ENCODE peak calls at places on chromosomes 7 and 10, in six cellular contexts. L, M, D, B, N and Q are unnamed samples. For H3K4me1, the result is how much of the 10 kb centered on the place peaks cover.

GRCh38 chr10:62726142-62726541 is 78.4 kb upstream of the ADO start:
- DNase-seq in B (no peak), D (no peak), M (no peak), L (no peak), N (no peak), Q (no peak)

GRCh38 chr10:125101581-125101980 is 58.8 kb downstream of the CTBP2 start:
- DNase-seq in M (peak), N (no peak), B (no peak), D (no peak), L (no peak), Q (no peak)

GRCh38 chr10:99292159-99292558 is 37.0 kb upstream of the CNNM1 start:
- DNase-seq in D (peak), N (no peak), L (peak), B (no peak), M (no peak), Q (no peak)

GRCh38 chr10:93873427-93874115 is 20.2 kb upstream of the SLC35G1 start:
- DNase-seq in L (peak), D (peak), M (no peak), B (no peak), N (no peak), Q (no peak)

GRCh38 chr10:3438608-3439007 is 266.0 kb upstream of the PITRM1 start:
- DNase-seq in L (no peak), B (no peak), N (no peak), D (no peak), M (no peak), Q (no peak)

GRCh38 chr10:6973904-6974303 is 393.8 kb upstream of the PRKCQ start:
- DNase-seq in B (no peak), N (peak), L (no peak), D (no peak), M (no peak), Q (no peak)

GRCh38 chr7:2893411-2893861 is 49.3 kb upstream of the GNA12 start:
- DNase-seq in L (no peak), D (no peak), B (no peak), M (no peak), N (peak), Q (no peak)

GRCh38 chr10:109183366-109183765 is 739.9 kb downstream of the XPNPEP1 start:
- DNase-seq in M (no peak), L (no peak), B (no peak), D (no peak), N (no peak), Q (no peak)

GRCh38 chr10:43133196-43133808 is 4.9 kb upstream of the CSGALNACT2 start:
- DNase-seq in L (no peak), M (no peak), B (no peak), D (no peak), N (no peak), Q (peak)

GRCh38 chr10:43131256-43131655 is 7.0 kb upstream of the CSGALNACT2 start:
- DNase-seq in M (no peak), D (no peak), L (no peak), B (no peak), N (no peak), Q (peak)

GRCh38 chr10:43131906-43132305 is 6.3 kb upstream of the CSGALNACT2 start:
- DNase-seq in D (no peak), M (no peak), L (no peak), B (no peak), N (no peak), Q (peak)

GRCh38 chr10:43134126-43134905 is 3.9 kb upstream of the CSGALNACT2 start:
- DNase-seq in M (no peak), B (no peak), D (no peak), N (no peak), L (no peak), Q (no peak)

DNA sequence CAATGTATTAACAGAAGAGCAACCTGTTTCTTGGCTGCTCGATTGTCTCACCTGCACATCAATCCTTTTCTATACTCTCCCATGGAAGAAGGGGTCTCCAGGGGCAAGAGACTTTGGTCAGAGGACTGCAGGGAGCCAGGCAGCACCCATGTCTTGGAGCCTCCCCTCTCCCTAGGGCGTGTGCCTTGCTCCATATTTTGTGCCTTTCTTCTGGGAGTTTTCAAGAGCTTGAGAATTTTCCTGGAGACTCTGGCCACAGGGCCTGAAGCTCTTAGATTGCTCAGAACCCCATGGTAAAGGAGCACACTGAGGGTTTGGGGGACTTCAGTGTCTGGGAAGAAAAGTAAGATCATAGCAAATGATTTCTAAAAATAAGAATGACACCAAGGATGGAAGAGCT is 5.4 kb upstream of the CSGALNACT2 start:
- DNase-seq in D (no peak), B (no peak), N (no peak), L (no peak), M (no peak), Q (peak)
- H3K4me1 ChIP-seq in D (under half), B (under half), N (under half), L (under half), M (under half), Q (under half)

GRCh38 chr7:87060288-87060537 is 759 bp upstream of the ELAPOR2 start:
- DNase-seq in L (no peak), M (no peak), N (no peak), B (no peak), D (no peak), Q (no peak)

GRCh38 chr7:87057210-87057609 is 2.2 kb downstream of the ELAPOR2 start:
- DNase-seq in M (no peak), D (no peak), B (no peak), N (no peak), L (no peak), Q (no peak)

GRCh38 chr7:87056346-87056745 is 3.1 kb downstream of the ELAPOR2 start:
- DNase-seq in D (no peak), B (no peak), M (no peak), L (no peak), N (no peak), Q (no peak)

GRCh38 chr7:87058739-87059524 is 522 bp downstream of the ELAPOR2 start:
- DNase-seq in M (no peak), L (peak), D (peak), B (peak), N (peak), Q (peak)

DNA sequence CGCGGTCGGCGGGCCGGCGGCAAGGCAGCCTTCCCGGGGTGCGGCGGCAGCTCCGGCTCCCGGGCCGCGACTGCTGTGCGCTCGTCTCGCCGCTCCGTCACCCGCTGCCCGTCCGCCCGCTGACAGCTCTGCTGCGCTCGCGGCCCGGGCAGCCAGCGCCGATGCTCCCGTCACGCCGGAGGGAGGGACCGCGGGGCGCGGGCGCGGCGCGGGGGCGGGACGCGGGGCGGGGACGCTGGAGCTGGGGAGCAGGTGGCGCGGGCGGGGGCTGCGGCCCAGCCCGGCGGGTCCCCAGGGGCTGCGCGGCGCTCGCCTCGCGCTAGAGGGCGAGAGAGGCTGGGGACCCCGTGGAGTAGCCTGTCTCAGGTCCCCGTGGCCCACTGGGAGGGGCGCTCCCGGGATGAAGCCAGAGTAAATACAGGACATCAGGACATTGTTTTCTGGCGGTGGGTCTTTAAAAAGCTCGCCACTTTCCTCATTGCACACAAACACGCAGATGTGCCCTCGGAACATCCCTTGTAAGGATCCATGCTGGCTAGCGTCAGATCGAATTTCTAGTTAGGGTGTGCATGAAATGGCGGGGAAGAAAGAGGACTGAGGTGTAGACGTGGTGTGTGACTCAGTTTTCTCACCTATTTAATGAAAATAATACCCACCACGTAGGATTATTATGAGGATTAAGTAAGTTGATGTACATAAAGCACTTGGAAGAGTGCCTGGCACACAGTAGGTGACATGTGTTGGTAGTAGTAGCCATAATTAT is at the start of gene ELAPOR2:
- DNase-seq in B (peak), N (peak), M (peak), L (peak), D (peak), Q (peak)
- TF ChIP-seq CTCF in B (peak), N (peak), M (peak), L (peak), D (peak), Q (peak)

DNA sequence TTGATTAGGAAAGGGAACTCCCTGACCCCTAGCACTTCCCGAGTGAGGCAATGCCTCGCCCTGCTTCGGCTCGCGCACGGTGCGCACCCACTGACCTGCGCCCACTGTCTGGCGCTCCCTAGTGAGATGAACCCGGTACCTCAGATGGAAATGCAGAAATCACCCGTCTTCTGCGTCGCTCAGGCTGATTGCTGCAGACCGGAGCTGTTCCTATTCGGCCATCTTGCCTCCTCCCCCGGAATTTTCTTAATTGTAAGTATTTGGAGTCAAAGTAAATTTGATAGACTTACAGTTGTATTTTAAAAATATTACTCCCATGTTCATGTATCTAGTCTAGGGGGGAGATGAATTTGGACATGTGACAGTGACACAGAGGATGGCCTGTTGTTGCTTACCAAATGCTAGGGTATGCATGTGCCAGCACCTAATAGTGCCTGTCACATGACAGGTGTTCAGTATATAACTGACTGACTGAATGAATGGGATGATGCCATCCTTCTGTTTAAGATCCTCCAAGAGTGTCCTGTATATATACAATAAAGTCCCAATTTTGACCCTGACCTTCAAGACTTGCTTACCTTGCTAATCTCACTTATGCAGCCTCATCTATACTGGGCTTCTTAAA is 42.0 kb upstream of the ICA1 start:
- DNase-seq in L (no peak), M (no peak), N (no peak), B (no peak), D (no peak), Q (peak)
- H3K4me3 ChIP-seq in L (no peak), M (no peak), N (no peak), B (no peak), D (no peak), Q (peak)

GRCh38 chr7:29857654-29858053 is 51.3 kb downstream of the WIPF3 start:
- DNase-seq in N (no peak), B (no peak), D (no peak), L (no peak), M (no peak), Q (no peak)

GRCh38 chr7:29854257-29854938 is 48.1 kb downstream of the WIPF3 start:
- DNase-seq in D (peak), M (no peak), L (peak), B (no peak), N (no peak), Q (peak)

GRCh38 chr7:29858080-29858951 is 52.0 kb downstream of the WIPF3 start:
- DNase-seq in M (no peak), L (no peak), D (no peak), B (no peak), N (no peak), Q (no peak)

GRCh38 chr7:29859491-29860180 is 53.3 kb downstream of the WIPF3 start:
- DNase-seq in B (peak), D (no peak), N (no peak), M (no peak), L (peak), Q (no peak)

GRCh38 chr7:29859089-29859488 is 52.8 kb downstream of the WIPF3 start:
- DNase-seq in L (no peak), B (no peak), M (no peak), N (no peak), D (no peak), Q (no peak)
- H3K4me1 ChIP-seq in L (under half), B (under half), M (under half), N (under half), D (under half), Q (under half)

GRCh38 chr10:22805304-22805703 is 90.9 kb upstream of the PIP4K2A start:
- DNase-seq in L (peak), B (no peak), D (peak), M (no peak), N (no peak), Q (no peak)
- TF ChIP-seq CTCF in L (peak), B (peak), D (peak), M (no peak), N (no peak), Q (no peak)

GRCh38 chr10:91974960-91975359 is 51.4 kb downstream of the BTAF1 start:
- DNase-seq in B (no peak), L (peak), M (no peak), D (no peak), N (no peak), Q (no peak)
- H3K4me3 ChIP-seq in B (no peak), L (no peak), M (no peak), D (no peak), N (no peak), Q (no peak)

GRCh38 chr7:112386619-112387018 is 63.6 kb upstream of the IFRD1 start:
- DNase-seq in B (no peak), D (no peak), N (no peak), L (no peak), M (no peak), Q (no peak)
- H3K4me1 ChIP-seq in B (under half), D (under half), N (under half), L (under half), M (under half), Q (under half)